ENCODE peak calls at places on chromosomes 12 and 14, in eight cellular contexts. S is suprapubic skin, M is GM23248, U is mammary epithelial cell, G is mesendoderm, Z is transverse colon, I is GM23338, Y is adipocyte. V is an unnamed sample. For H3K27me3, the result is how much of the 10 kb centered on the place peaks cover.

GRCh38 chr12:63855299-63855698 is 10.8 kb downstream of the SRGAP1 start:
- DNase-seq in Y (no peak), I (no peak), G (no peak), S (no peak), Z (no peak), U (no peak), M (no peak), V (no peak)

GRCh38 chr14:49594347-49595089 is 4.2 kb upstream of the LRR1 start:
- DNase-seq in Y (peak), U (no peak), M (peak), G (no peak), I (no peak), S (no peak), Z (peak), V (no peak)

GRCh38 chr12:64039285-64039871 is 182.7 kb downstream of the KICS2 start:
- DNase-seq in I (peak), U (peak), Y (peak), S (no peak), M (peak), G (no peak), Z (peak), V (peak)

GRCh38 chr14:87944987-87945604 is 47.9 kb downstream of the GALC start:
- DNase-seq in Z (no peak), I (peak), S (no peak), M (peak), U (peak), G (peak), Y (peak), V (no peak)

GRCh38 chr12:11822071-11822818 is 172.8 kb downstream of the ETV6 start:
- DNase-seq in M (peak), Y (no peak), I (no peak), U (peak), S (no peak), Z (peak), G (no peak), V (no peak)

GRCh38 chr12:77697126-77697525 is 133.6 kb upstream of the NAV3 start:
- DNase-seq in I (no peak), G (no peak), S (no peak), Z (no peak), U (no peak), M (peak), Y (no peak), V (no peak)

GRCh38 chr14:94303111-94303510 is 10.0 kb upstream of the SERPINA10 start:
- DNase-seq in G (no peak), S (no peak), I (no peak), Z (no peak), Y (no peak), U (no peak), M (no peak), V (no peak)

GRCh38 chr14:84806627-84807026 is 723.3 kb upstream of the FLRT2 start:
- DNase-seq in M (no peak), G (peak), S (no peak), Z (no peak), U (peak), Y (no peak), I (no peak), V (no peak)

GRCh38 chr14:20934148-20934762 is 21.0 kb upstream of the RNASE2 start:
- DNase-seq in I (peak), M (peak), G (peak), S (peak), Y (peak), Z (peak), U (no peak), V (peak)

GRCh38 chr12:92539966-92540791 is 162.6 kb upstream of the PLEKHG7 start:
- DNase-seq in G (peak), Y (no peak), U (no peak), I (peak), M (no peak), S (no peak), Z (no peak), V (peak)

GRCh38 chr14:51239813-51240803 is at the start of gene TMX1:
- DNase-seq in S (peak), I (peak), Y (peak), Z (peak), U (peak), G (peak), M (peak), V (peak)

GRCh38 chr14:51240804-51241380 is 845 bp downstream of the TMX1 start:
- DNase-seq in G (no peak), S (no peak), U (no peak), M (peak), Z (no peak), Y (peak), I (no peak), V (no peak)

GRCh38 chr14:51246032-51246431 is 6.0 kb downstream of the TMX1 start:
- DNase-seq in S (no peak), M (no peak), U (no peak), Z (no peak), Y (no peak), I (peak), G (no peak), V (no peak)

GRCh38 chr14:51244591-51244990 is 4.5 kb downstream of the TMX1 start:
- DNase-seq in G (no peak), Z (no peak), M (no peak), I (no peak), S (no peak), Y (no peak), U (no peak), V (no peak)

DNA sequence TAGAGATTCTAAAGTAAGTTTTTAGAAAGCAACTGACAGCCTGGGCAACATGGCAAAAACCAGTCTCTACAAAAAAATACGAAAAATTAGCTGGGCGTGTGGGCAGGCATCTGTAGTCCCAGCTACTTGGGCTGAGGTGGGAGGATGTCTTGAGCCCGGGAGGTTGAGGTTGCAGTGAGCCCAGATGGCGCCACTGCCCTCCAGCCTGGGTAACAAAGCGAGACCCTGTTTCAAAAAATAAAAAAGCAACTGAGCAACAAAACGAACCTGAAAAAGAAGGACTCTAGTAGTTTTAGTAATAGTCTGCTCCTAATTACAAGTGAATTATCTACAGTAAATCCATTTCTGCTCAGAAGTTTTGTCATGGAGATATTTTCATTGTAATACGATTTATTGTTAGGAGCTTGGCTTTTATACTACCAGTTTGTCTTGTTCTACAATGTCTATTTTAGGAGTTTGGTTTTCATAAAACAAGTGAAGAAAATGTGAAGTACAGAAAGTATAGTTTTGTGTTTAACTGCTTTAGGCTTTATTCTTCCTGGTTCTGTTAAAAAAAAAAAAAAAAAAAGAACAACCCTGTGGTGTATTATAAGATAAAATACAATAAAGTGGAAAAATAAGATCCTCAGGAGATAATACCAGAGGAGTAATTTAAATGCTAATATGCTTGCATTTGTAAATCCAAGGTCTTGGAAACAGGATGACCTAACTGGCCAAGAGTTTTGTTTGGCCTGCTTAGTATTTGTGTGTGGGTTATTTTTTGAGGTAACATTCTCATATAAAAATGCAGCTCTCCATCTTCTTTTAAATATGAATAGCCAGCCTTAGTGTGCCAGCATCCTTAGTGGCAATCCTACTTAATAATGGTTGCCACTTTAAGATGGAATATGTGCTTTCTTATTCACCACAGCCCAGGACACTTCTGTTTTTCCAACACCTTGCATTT is 2.8 kb downstream of the TMX1 start:
- DNase-seq in S (no peak), M (no peak), I (peak), G (peak), U (no peak), Y (peak), Z (no peak), V (no peak)
- H3K4me3 ChIP-seq in S (no peak), M (peak), I (peak), G (no peak), U (no peak), Y (peak), Z (no peak), V (no peak)

GRCh38 chr14:60642270-60642789 is 6.9 kb downstream of the SIX1 start:
- DNase-seq in M (no peak), G (peak), Z (no peak), I (peak), S (no peak), Y (no peak), U (no peak), V (peak)
- H3K27me3 ChIP-seq in M (under half), G (under half), Z (half or more), I (half or more), S (half or more), Y (under half), U (under half), V (half or more)

GRCh38 chr12:1680804-1681492 is 9.9 kb upstream of the ADIPOR2 start:
- DNase-seq in U (no peak), Z (peak), S (no peak), M (no peak), G (no peak), I (no peak), Y (no peak), V (no peak)

GRCh38 chr12:1676043-1676442 is 14.8 kb upstream of the ADIPOR2 start:
- DNase-seq in G (no peak), Y (no peak), Z (no peak), M (no peak), S (no peak), I (no peak), U (no peak), V (no peak)

GRCh38 chr12:1681493-1681807 is 9.4 kb upstream of the ADIPOR2 start:
- DNase-seq in S (no peak), U (no peak), Z (no peak), G (no peak), Y (no peak), I (no peak), M (no peak), V (no peak)
- H3K4me3 ChIP-seq in S (no peak), U (no peak), Z (no peak), G (no peak), Y (no peak), I (no peak), M (no peak), V (no peak)

DNA sequence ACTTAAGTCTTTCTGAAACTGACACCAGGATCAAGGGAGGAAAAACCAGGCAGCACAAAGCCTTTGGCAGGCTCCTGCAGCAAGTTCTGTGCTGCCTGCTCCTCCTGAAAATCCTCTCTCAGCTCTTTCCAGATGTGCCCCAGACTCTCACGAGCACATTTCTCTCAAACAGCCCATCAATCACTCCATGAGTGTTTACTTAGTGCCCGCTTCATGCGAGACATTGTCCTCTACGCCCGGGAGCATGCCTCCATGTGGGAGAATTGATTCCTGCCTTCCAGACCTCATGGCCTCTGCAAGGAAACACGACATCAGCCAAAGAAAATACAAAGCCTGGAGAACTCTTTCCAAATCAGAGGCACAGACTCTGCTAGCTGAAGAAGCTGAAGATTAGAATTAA is 46.5 kb upstream of the TSPAN11 start:
- DNase-seq in I (no peak), M (no peak), G (no peak), Y (peak), U (no peak), S (no peak), Z (no peak), V (no peak)
- H3K27me3 ChIP-seq in I (under half), M (under half), G (under half), Y (half or more), U (under half), S (under half), Z (under half), V (under half)

DNA sequence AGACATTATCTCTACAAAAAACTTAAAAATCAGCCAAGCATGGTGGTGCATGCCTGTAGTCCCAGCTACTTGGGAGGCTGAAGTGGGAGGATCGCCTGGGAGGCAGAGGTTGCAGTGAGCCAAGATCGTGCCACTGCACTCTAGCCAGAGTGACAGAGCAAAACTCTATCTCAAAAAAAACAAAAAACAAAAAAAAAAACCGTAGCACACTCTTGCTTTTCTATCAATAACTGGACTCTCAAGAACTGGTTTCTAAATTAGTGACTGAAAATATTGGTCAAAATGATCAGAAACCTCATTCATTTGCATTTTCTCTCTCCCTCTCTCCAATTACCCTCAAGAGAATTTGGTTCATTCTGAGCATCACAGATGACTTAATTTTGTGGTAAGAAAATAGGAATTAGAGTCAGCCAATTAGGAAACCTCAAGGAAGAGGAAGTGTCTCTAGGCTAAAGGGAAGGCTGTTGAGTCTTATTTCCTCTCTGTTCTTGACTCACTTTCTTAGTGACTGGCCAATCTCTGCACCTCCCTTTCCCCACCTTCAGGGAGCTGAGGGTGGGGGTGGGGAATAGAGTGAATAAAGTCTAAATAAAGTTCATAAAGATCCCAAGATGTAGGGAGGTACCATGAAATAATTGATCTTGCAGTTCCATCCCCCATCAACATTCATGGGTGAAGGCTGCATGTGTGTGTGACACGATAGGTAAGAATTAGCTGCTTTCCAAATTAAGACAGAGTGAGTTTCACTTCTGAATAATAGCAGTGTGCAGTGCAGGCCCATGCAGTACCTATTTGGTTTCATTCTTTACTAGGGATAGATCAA is 6.8 kb upstream of the PSMA6 start:
- DNase-seq in I (no peak), M (peak), S (no peak), G (no peak), Z (no peak), U (peak), Y (no peak), V (no peak)
- H3K4me3 ChIP-seq in I (no peak), M (no peak), S (no peak), G (no peak), Z (no peak), U (no peak), Y (no peak), V (no peak)

GRCh38 chr12:94147377-94147990 is 893 bp upstream of the PLXNC1 start:
- DNase-seq in G (no peak), M (no peak), U (no peak), Z (no peak), S (no peak), Y (no peak), I (no peak), V (peak)
- H3K27me3 ChIP-seq in G (under half), M (half or more), U (under half), Z (half or more), S (half or more), Y (half or more), I (half or more), V (half or more)

GRCh38 chr14:101965145-101965531 is 765 bp downstream of the DYNC1H1 start:
- DNase-seq in I (peak), U (peak), Y (peak), G (peak), S (peak), M (peak), Z (peak), V (peak)

GRCh38 chr14:101965796-101966718 is 1.7 kb downstream of the DYNC1H1 start:
- DNase-seq in Y (peak), G (no peak), I (no peak), S (no peak), M (peak), Z (no peak), U (peak), V (peak)

GRCh38 chr14:101968186-101968585 is 3.8 kb downstream of the DYNC1H1 start:
- DNase-seq in Z (no peak), G (no peak), S (no peak), M (no peak), U (no peak), I (no peak), Y (no peak), V (no peak)

GRCh38 chr14:101964297-101965144 is at the start of gene DYNC1H1:
- DNase-seq in S (peak), G (peak), Z (peak), M (peak), U (peak), Y (peak), I (peak), V (peak)

DNA sequence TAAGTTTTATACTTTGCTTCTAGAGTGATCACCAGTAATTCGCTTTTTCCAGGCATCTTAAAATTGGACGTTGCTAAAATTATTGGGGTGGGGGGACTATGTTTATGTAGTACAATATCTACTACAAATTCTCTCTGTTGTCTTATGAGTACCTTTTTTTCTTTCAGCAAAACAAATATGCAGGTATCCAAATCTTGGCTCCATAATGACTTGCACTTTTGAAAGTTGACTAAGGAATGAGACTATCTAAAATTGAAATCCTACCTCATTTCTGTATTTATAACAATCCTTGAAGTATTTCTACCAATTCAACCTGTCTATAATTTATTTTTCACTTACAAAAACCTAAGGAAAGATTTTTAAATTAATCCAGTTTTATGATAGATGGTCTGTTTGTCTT is 2.4 kb downstream of the DYNC1H1 start:
- DNase-seq in Y (no peak), Z (no peak), G (no peak), U (no peak), M (no peak), I (no peak), S (no peak), V (no peak)
- H3K4me3 ChIP-seq in Y (peak), Z (no peak), G (no peak), U (peak), M (peak), I (peak), S (no peak), V (no peak)

DNA sequence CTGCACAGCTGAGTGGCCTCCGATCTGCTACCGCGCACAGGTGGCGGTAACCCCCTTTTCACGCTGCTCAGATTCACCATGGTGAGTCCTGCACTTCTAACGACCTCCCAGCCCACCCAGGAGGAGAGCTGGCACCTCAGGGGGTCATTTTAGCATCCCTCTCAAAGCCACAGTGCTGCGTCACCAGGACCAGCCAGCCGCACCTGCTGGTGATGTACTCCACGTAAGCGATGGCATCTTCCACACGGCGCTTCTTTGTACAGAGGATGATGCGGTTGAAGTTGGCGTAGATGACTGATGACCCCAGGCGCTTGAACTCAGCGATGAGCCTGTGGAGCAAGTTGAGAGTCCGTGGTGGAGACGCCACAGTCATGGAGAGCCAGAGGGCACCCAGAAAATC is 19.2 kb downstream of the P2RX2 start:
- DNase-seq in M (no peak), Y (no peak), G (no peak), I (no peak), S (no peak), U (no peak), Z (no peak), V (no peak)
- H3K27me3 ChIP-seq in M (under half), Y (under half), G (under half), I (under half), S (under half), U (under half), Z (under half), V (under half)

V was measured in H7.